ENCODE peak calls at places on chromosome 7, in six cellular contexts. C is IMR-90, O is trophoblast cell, N is H9, Z is neuronal stem cell, P is H1. H is an unnamed sample.

GRCh38 chr7:1560620-1561031 is 4.6 kb upstream of the TMEM184A start:
- DNase-seq in C (no peak), O (no peak), N (no peak), Z (no peak), P (no peak), H (no peak)

GRCh38 chr7:665251-665650 is 61.2 kb upstream of the DNAAF5 start:
- DNase-seq in C (peak), O (no peak), N (peak), Z (no peak), P (peak), H (no peak)

GRCh38 chr7:76201732-76202665 is at the start of gene SRRM3:
- DNase-seq in C (peak), O (peak), N (peak), Z (peak), P (peak), H (peak)

GRCh38 chr7:707296-708000 is 19.1 kb upstream of the DNAAF5 start:
- DNase-seq in C (no peak), O (no peak), N (no peak), Z (no peak), P (no peak), H (no peak)

GRCh38 chr7:47266799-47267198 is 315.1 kb downstream of the TNS3 start:
- DNase-seq in C (peak), O (no peak), N (no peak), Z (no peak), P (no peak), H (peak)

GRCh38 chr7:842436-843031 is 10.3 kb downstream of the SUN1 start:
- DNase-seq in C (no peak), O (no peak), N (no peak), Z (no peak), P (no peak), H (no peak)

GRCh38 chr7:835491-836401 is 3.5 kb downstream of the SUN1 start:
- DNase-seq in C (no peak), O (no peak), N (no peak), Z (no peak), P (no peak), H (peak)

GRCh38 chr7:132437730-132438129 is 138.5 kb downstream of the PLXNA4 start:
- DNase-seq in C (no peak), O (no peak), N (no peak), Z (no peak), P (no peak), H (peak)

GRCh38 chr7:132654150-132654549 is 77.9 kb upstream of the PLXNA4 start:
- DNase-seq in C (no peak), O (peak), N (peak), Z (no peak), P (peak), H (peak)

GRCh38 chr7:155986497-155987160 is 174.4 kb upstream of the SHH start:
- DNase-seq in C (no peak), O (no peak), N (peak), Z (no peak), P (peak), H (no peak)

GRCh38 chr7:112453505-112454171 is 3.4 kb downstream of the IFRD1 start:
- DNase-seq in C (peak), O (peak), N (no peak), Z (no peak), P (no peak), H (peak)

GRCh38 chr7:85595639-85596268 is 408.9 kb upstream of the SEMA3D start:
- DNase-seq in C (peak), O (peak), N (no peak), Z (no peak), P (no peak), H (peak)

GRCh38 chr7:28017372-28017771 is 163.2 kb downstream of the JAZF1 start:
- DNase-seq in C (peak), O (no peak), N (no peak), Z (no peak), P (no peak), H (peak)

GRCh38 chr7:36686499-36686898 is 37.8 kb downstream of the AOAH start:
- DNase-seq in C (peak), O (no peak), N (no peak), Z (no peak), P (no peak), H (peak)

GRCh38 chr7:50565977-50566376 is 772 bp upstream of the DDC start:
- DNase-seq in C (no peak), O (no peak), N (no peak), Z (no peak), P (no peak), H (no peak)

GRCh38 chr7:40760997-40761396 is 626.2 kb downstream of the SUGCT start:
- DNase-seq in C (no peak), O (no peak), N (no peak), Z (no peak), P (no peak), H (peak)

GRCh38 chr7:11006271-11006670 is 32.6 kb downstream of the PHF14 start:
- DNase-seq in C (no peak), O (no peak), N (no peak), Z (no peak), P (no peak), H (no peak)

GRCh38 chr7:5248201-5248885 is 34.4 kb upstream of the SLC29A4 start:
- DNase-seq in C (peak), O (no peak), N (no peak), Z (no peak), P (no peak), H (no peak)

GRCh38 chr7:5238500-5238899 is 44.2 kb upstream of the SLC29A4 start:
- DNase-seq in C (no peak), O (no peak), N (peak), Z (no peak), P (no peak), H (no peak)

GRCh38 chr7:5243295-5243694 is 39.4 kb upstream of the SLC29A4 start:
- DNase-seq in C (no peak), O (no peak), N (no peak), Z (no peak), P (no peak), H (no peak)
- H3K14ac ChIP-seq in C (no peak), O (no peak), N (no peak), Z (no peak), P (no peak), H (no peak)

GRCh38 chr7:157520249-157520648 is 183.4 kb downstream of the DNAJB6 start:
- DNase-seq in C (no peak), O (no peak), N (peak), Z (no peak), P (peak), H (no peak)
- H3K27ac ChIP-seq in C (no peak), O (no peak), N (no peak), Z (no peak), P (no peak), H (no peak)

GRCh38 chr7:45306752-45307305 is 149.2 kb downstream of the RAMP3 start:
- DNase-seq in C (no peak), O (no peak), N (no peak), Z (no peak), P (no peak), H (no peak)
- H4K91ac ChIP-seq in C (no peak), O (no peak), N (no peak), Z (no peak), P (no peak), H (no peak)

GRCh38 chr7:117133125-117133524 is 179.8 kb downstream of the ST7 start:
- DNase-seq in C (no peak), O (no peak), N (no peak), Z (no peak), P (no peak), H (no peak)
- H3K14ac ChIP-seq in C (peak), O (no peak), N (no peak), Z (no peak), P (no peak), H (no peak)

DNA sequence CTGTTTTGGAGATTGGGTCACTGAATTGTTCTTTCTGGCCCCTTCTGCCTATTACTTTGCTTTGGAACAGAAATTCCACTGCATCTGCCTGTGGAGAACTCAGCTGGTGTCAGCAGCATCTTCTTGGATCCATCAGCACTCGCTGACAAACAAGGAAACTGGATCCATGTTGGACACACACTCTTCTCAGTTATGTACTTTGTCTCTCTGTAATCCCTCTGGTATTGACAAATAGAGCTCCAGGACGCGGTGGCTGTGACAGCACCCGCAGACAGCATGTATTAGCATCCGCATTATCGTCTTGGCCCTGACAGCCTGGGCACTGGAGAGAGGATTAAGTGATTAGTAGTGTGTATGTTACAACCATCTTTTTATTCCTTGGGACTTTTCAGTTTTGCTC is 73.0 kb upstream of the BMPER start:
- DNase-seq in C (no peak), O (no peak), N (no peak), Z (no peak), P (no peak), H (no peak)
- H3K27ac ChIP-seq in C (no peak), O (no peak), N (no peak), Z (no peak), P (no peak), H (no peak)

DNA sequence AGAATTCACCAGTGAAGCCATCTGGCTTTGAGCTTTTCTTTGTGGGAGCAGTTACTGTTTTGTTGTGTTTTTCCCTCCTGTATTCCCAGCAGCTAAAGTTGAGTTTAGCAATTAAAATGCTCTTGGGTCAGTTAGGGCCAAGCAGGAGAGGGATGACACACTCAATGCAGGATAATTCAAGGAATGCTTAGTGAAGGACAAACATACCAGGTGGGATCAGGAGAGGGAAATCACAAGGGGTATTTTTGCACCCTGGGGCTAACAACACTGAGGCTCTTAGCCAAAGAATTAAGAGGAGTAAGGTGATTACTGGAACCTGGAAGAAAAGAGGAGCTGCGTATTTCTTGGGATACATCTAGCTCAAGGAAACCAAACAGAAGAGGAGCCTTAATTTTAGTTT is 82.4 kb upstream of the KCND2 start:
- DNase-seq in C (no peak), O (peak), N (peak), Z (peak), P (no peak), H (no peak)
- H4K91ac ChIP-seq in C (no peak), O (no peak), N (no peak), Z (no peak), P (no peak), H (no peak)

GRCh38 chr7:91798425-91798824 is 82.1 kb downstream of the MTERF1 start:
- DNase-seq in C (no peak), O (no peak), N (no peak), Z (no peak), P (no peak), H (no peak)
- H3K14ac ChIP-seq in C (no peak), O (no peak), N (no peak), Z (no peak), P (no peak), H (no peak)

GRCh38 chr7:151664268-151664667 is 144.6 kb upstream of the RHEB start:
- DNase-seq in C (no peak), O (no peak), N (no peak), Z (no peak), P (no peak), H (no peak)

GRCh38 chr7:151662291-151662690 is 142.6 kb upstream of the RHEB start:
- DNase-seq in C (no peak), O (peak), N (no peak), Z (no peak), P (no peak), H (no peak)

GRCh38 chr7:151661556-151661955 is 141.9 kb upstream of the RHEB start:
- DNase-seq in C (no peak), O (peak), N (no peak), Z (no peak), P (no peak), H (no peak)

GRCh38 chr7:151665363-151665762 is 145.7 kb upstream of the RHEB start:
- DNase-seq in C (peak), O (peak), N (no peak), Z (no peak), P (no peak), H (peak)

GRCh38 chr7:151663382-151664100 is 143.8 kb upstream of the RHEB start:
- DNase-seq in C (no peak), O (no peak), N (no peak), Z (no peak), P (no peak), H (no peak)
- H3K27ac ChIP-seq in C (no peak), O (no peak), N (no peak), Z (no peak), P (no peak), H (no peak)

GRCh38 chr7:103781409-103781808 is 208.0 kb downstream of the RELN start:
- DNase-seq in C (no peak), O (no peak), N (no peak), Z (no peak), P (no peak), H (no peak)

GRCh38 chr7:103784887-103785286 is 204.6 kb downstream of the RELN start:
- DNase-seq in C (no peak), O (no peak), N (no peak), Z (no peak), P (no peak), H (no peak)

GRCh38 chr7:103773726-103774125 is 215.7 kb downstream of the RELN start:
- DNase-seq in C (no peak), O (no peak), N (no peak), Z (no peak), P (no peak), H (no peak)

GRCh38 chr7:103777440-103777839 is 212.0 kb downstream of the RELN start:
- DNase-seq in C (no peak), O (no peak), N (no peak), Z (no peak), P (no peak), H (no peak)

DNA sequence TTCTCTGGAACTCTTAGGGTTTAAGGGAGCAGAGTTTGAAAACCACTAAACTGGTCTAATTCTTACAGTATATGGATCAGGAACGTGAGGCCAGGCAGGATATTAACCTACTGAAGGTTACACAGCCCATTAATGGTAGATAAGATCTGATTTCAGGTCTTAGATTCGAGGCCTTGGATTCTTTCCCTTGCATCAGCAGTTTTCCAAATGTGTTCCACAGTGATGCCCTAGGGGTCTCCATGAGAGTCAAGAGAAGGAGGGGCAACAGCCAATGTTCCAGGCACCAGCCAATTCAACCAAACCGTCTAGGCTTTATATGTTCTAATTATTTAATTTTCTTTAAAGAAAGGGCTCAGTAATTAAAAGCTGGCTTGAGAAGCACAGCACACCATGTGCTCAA is 210.5 kb downstream of the RELN start:
- DNase-seq in C (no peak), O (no peak), N (no peak), Z (no peak), P (no peak), H (no peak)
- H4K91ac ChIP-seq in C (no peak), O (no peak), N (no peak), Z (no peak), P (no peak), H (no peak)

GRCh38 chr7:152514771-152515105 is 78.9 kb upstream of the KMT2C start:
- DNase-seq in C (no peak), O (no peak), N (no peak), Z (no peak), P (no peak), H (no peak)

GRCh38 chr7:152516216-152516615 is 80.4 kb upstream of the KMT2C start:
- DNase-seq in C (no peak), O (no peak), N (no peak), Z (no peak), P (no peak), H (no peak)

GRCh38 chr7:152513861-152514770 is 78.3 kb upstream of the KMT2C start:
- DNase-seq in C (no peak), O (no peak), N (no peak), Z (no peak), P (no peak), H (no peak)

GRCh38 chr7:152512711-152513110 is 76.9 kb upstream of the KMT2C start:
- DNase-seq in C (no peak), O (peak), N (no peak), Z (no peak), P (no peak), H (no peak)

GRCh38 chr7:152511736-152512135 is 75.9 kb upstream of the KMT2C start:
- DNase-seq in C (no peak), O (peak), N (no peak), Z (no peak), P (no peak), H (no peak)
- H3K14ac ChIP-seq in C (no peak), O (no peak), N (no peak), Z (no peak), P (no peak), H (no peak)

H was measured in mesenchymal stem cell.